ENCODE peak calls at places on chromosome 15, in six cellular contexts. G is endothelial cell of umbilical vein, D is cardiac muscle cell, H is uterus, B is heart right ventricle, L is psoas muscle. S is an unnamed sample.
A peak's percentile ranks its signal among the peaks of the same experiment; 100 is the strongest.

GRCh38 chr15:65338366-65338765 is 33.9 kb downstream of the RNU5B-1 start:
- DNase-seq in G (no peak), D (no peak), H (no peak), B (no peak), L (no peak), S (no peak)

GRCh38 chr15:31758126-31758525 is 272.2 kb upstream of the CHRNA7 start:
- DNase-seq in G (peak; percentile 10), D (no peak), H (no peak), B (peak; percentile 64), L (peak; percentile 26), S (peak; percentile 74)

GRCh38 chr15:92077353-92078080 is 224.0 kb downstream of the SLCO3A1 start:
- DNase-seq in G (peak; percentile 16), D (peak; percentile 85), H (peak; percentile 65), B (peak; percentile 67), L (peak; percentile 65), S (peak; percentile 85)

GRCh38 chr15:49273734-49274318 is 103.8 kb downstream of the GALK2 start:
- DNase-seq in G (no peak), D (no peak), H (no peak), B (no peak), L (no peak), S (peak; percentile 12)

GRCh38 chr15:67506775-67507747 is 13.9 kb upstream of the C15orf61 start:
- DNase-seq in G (no peak), D (no peak), H (no peak), B (no peak), L (no peak), S (no peak)

GRCh38 chr15:97929456-97930229 is 30.9 kb upstream of the ARRDC4 start:
- DNase-seq in G (no peak), D (no peak), H (no peak), B (no peak), L (no peak), S (no peak)

GRCh38 chr15:89732451-89733172 is 18.4 kb downstream of the MESP1 start:
- DNase-seq in G (no peak), D (no peak), H (no peak), B (no peak), L (no peak), S (no peak)

GRCh38 chr15:63970723-63971426 is 75.4 kb downstream of the DAPK2 start:
- DNase-seq in G (no peak), D (no peak), H (no peak), B (no peak), L (no peak), S (no peak)

GRCh38 chr15:87906444-87906843 is 350.1 kb downstream of the NTRK3 start:
- DNase-seq in G (no peak), D (no peak), H (no peak), B (no peak), L (no peak), S (no peak)

GRCh38 chr15:52698514-52698913 is 19.3 kb upstream of the ATOSA start:
- DNase-seq in G (no peak), D (no peak), H (no peak), B (no peak), L (no peak), S (no peak)

GRCh38 chr15:91186892-91187644 is 87.0 kb downstream of the SV2B start:
- DNase-seq in G (peak; percentile 32), D (peak; percentile 86), H (no peak), B (no peak), L (no peak), S (no peak)

GRCh38 chr15:101070502-101071273 is 151.5 kb downstream of the LRRK1 start:
- DNase-seq in G (peak; percentile 87), D (no peak), H (no peak), B (no peak), L (no peak), S (no peak)

GRCh38 chr15:78422571-78423340 is 15.3 kb upstream of the IREB2 start:
- DNase-seq in G (peak; percentile 71), D (peak; percentile 79), H (peak; percentile 44), B (peak; percentile 62), L (peak; percentile 51), S (peak; percentile 71)

GRCh38 chr15:38252481-38253311 is at the start of gene SPRED1:
- DNase-seq in G (peak; percentile 69), D (peak; percentile 19), H (peak; percentile 73), B (peak; percentile 84), L (peak; percentile 81), S (peak; percentile 67)

GRCh38 chr15:69290346-69291164 is 8.2 kb upstream of the PAQR5 start:
- DNase-seq in G (no peak), D (no peak), H (no peak), B (peak; percentile 69), L (no peak), S (no peak)

GRCh38 chr15:31487811-31488436 is 161.3 kb downstream of the KLF13 start:
- DNase-seq in G (no peak), D (no peak), H (no peak), B (no peak), L (no peak), S (no peak)

GRCh38 chr15:51829360-51830278 is at the start of gene TMOD3:
- DNase-seq in G (peak; percentile 94), D (peak; percentile 93), H (peak; percentile 95), B (peak; percentile 97), L (peak; percentile 92), S (peak; percentile 95)

GRCh38 chr15:78004222-78004727 is 73.2 kb downstream of the TBC1D2B start:
- DNase-seq in G (no peak), D (peak; percentile 64), H (no peak), B (no peak), L (no peak), S (no peak)

GRCh38 chr15:88635343-88635742 is 3.5 kb upstream of the ISG20 start:
- DNase-seq in G (no peak), D (no peak), H (no peak), B (no peak), L (no peak), S (no peak)

GRCh38 chr15:74540135-74540760 is 772 bp upstream of the ARID3B start:
- DNase-seq in G (no peak), D (no peak), H (no peak), B (no peak), L (no peak), S (no peak)

GRCh38 chr15:101108458-101108775 is 143.4 kb downstream of the CHSY1 start:
- DNase-seq in G (no peak), D (no peak), H (no peak), B (no peak), L (no peak), S (no peak)

GRCh38 chr15:82307714-82308081 is 41.6 kb downstream of the GOLGA6L10 start:
- DNase-seq in G (no peak), D (no peak), H (no peak), B (no peak), L (no peak), S (no peak)

GRCh38 chr15:93063292-93063671 is 25.7 kb downstream of the RGMA start:
- DNase-seq in G (no peak), D (no peak), H (no peak), B (no peak), L (no peak), S (no peak)

GRCh38 chr15:76393614-76394013 is 57.0 kb downstream of the ISL2 start:
- DNase-seq in G (peak; percentile 19), D (no peak), H (no peak), B (no peak), L (no peak), S (peak; percentile 72)

GRCh38 chr15:74208901-74209559 is 6.4 kb upstream of the STRA6 start:
- DNase-seq in G (no peak), D (peak; percentile 59), H (no peak), B (no peak), L (no peak), S (no peak)

GRCh38 chr15:99076555-99077308 is 28.1 kb upstream of the SYNM start:
- DNase-seq in G (peak; percentile 73), D (peak; percentile 79), H (peak; percentile 59), B (no peak), L (no peak), S (peak; percentile 64)

GRCh38 chr15:39411102-39411989 is 169.5 kb upstream of the THBS1 start:
- DNase-seq in G (no peak), D (no peak), H (no peak), B (no peak), L (no peak), S (no peak)

GRCh38 chr15:38843736-38844590 is 279.3 kb upstream of the RASGRP1 start:
- DNase-seq in G (peak; percentile 95), D (no peak), H (no peak), B (no peak), L (no peak), S (no peak)

GRCh38 chr15:90143176-90143655 is 40.9 kb upstream of the IDH2 start:
- DNase-seq in G (peak; percentile 60), D (peak; percentile 87), H (peak; percentile 27), B (peak; percentile 61), L (peak; percentile 35), S (peak; percentile 96)

GRCh38 chr15:70566047-70566835 is 197.1 kb downstream of the UACA start:
- DNase-seq in G (peak; percentile 69), D (peak; percentile 60), H (no peak), B (no peak), L (no peak), S (no peak)
- TF ChIP-seq CTCF in G (peak; percentile 31), D (peak; percentile 18), H (no peak), B (no peak), L (no peak), S (no peak)

GRCh38 chr15:20645956-20646355 is 104.4 kb upstream of the GOLGA6L6 start:
- DNase-seq in G (no peak), D (no peak), H (no peak), B (no peak), L (no peak), S (no peak)
- H3K9me3 ChIP-seq in G (peaks cover 14% of the 10 kb centered on the region), D (peaks cover 30% of the 10 kb centered on the region), H (no peaks in the 10 kb centered on the region), B (no peaks in the 10 kb centered on the region), L (no peaks in the 10 kb centered on the region), S (no peaks in the 10 kb centered on the region)

GRCh38 chr15:56918907-56919707 is 663 bp downstream of the TCF12 start:
- DNase-seq in G (peak; percentile 77), D (peak; percentile 76), H (peak; percentile 54), B (peak; percentile 53), L (peak; percentile 71), S (peak; percentile 74)
- TF ChIP-seq CTCF in G (no peak), D (no peak), H (no peak), B (no peak), L (no peak), S (no peak)

GRCh38 chr15:25188551-25189101 is 233.8 kb downstream of the SNRPN start:
- DNase-seq in G (no peak), D (no peak), H (no peak), B (no peak), L (no peak), S (no peak)
- H3K9me3 ChIP-seq in G (peaks cover 6% of the 10 kb centered on the region), D (no peaks in the 10 kb centered on the region), H (no peaks in the 10 kb centered on the region), B (no peaks in the 10 kb centered on the region), L (peaks cover 3% of the 10 kb centered on the region), S (peaks cover 5% of the 10 kb centered on the region)

GRCh38 chr15:34609658-34610057 is 26.2 kb upstream of the GOLGA8B start:
- DNase-seq in G (peak; percentile 56), D (peak; percentile 76), H (no peak), B (no peak), L (no peak), S (peak; percentile 81)

GRCh38 chr15:34609102-34609501 is 25.7 kb upstream of the GOLGA8B start:
- DNase-seq in G (no peak), D (no peak), H (no peak), B (no peak), L (no peak), S (no peak)

GRCh38 chr15:34608517-34608916 is 25.1 kb upstream of the GOLGA8B start:
- DNase-seq in G (no peak), D (no peak), H (no peak), B (no peak), L (no peak), S (no peak)

GRCh38 chr15:34607832-34608231 is 24.4 kb upstream of the GOLGA8B start:
- DNase-seq in G (no peak), D (no peak), H (no peak), B (no peak), L (no peak), S (no peak)

GRCh38 chr15:34610388-34610787 is 26.9 kb upstream of the GOLGA8B start:
- DNase-seq in G (peak; percentile 39), D (peak; percentile 24), H (no peak), B (no peak), L (no peak), S (no peak)
- TF ChIP-seq CTCF in G (peak; percentile 18), D (peak; percentile 12), H (no peak), B (no peak), L (no peak), S (peak; percentile 36)

S was measured in BE2C.